ENCODE peak calls at places on chromosome 13, in five cellular contexts. E is activated CD4-positive, CD25-positive, alpha-beta regulatory T cell; L is stimulated activated CD8-positive, alpha-beta memory T cell treated with anti-CD3 and anti-CD28 coated beads, Interleukin-4, amount 100 ng/mL, for 1 hour; F is activated CD4-positive, alpha-beta T cell treated with anti-CD3 and anti-CD28 coated beads for 1 hour; X is AG08396. Z is an unnamed sample.

GRCh38 chr13:74930402-74931165 is 551.4 kb downstream of the TBC1D4 start:
- DNase-seq in L (no peak), E (no peak), F (no peak), X (peak; percentile 18), Z (no peak)

GRCh38 chr13:109735567-109735966 is 50.8 kb downstream of the IRS2 start:
- DNase-seq in L (no peak), E (no peak), F (no peak), X (no peak), Z (no peak)

GRCh38 chr13:48068036-48068435 is 26.9 kb downstream of the MED4 start:
- DNase-seq in F (no peak), E (no peak), X (no peak), L (no peak), Z (no peak)

GRCh38 chr13:110689041-110689440 is 16.9 kb downstream of the CARS2 start:
- DNase-seq in L (no peak), F (no peak), E (no peak), X (no peak), Z (no peak)

GRCh38 chr13:36371185-36371584 is 25.0 kb upstream of the SPART start:
- DNase-seq in X (no peak), L (no peak), F (no peak), E (no peak), Z (no peak)

GRCh38 chr13:42354246-42355117 is 82.5 kb downstream of the AKAP11 start:
- DNase-seq in E (peak; percentile 9), L (no peak), F (peak; percentile 27), X (peak; percentile 9), Z (peak; percentile 8)

GRCh38 chr13:91729859-91730258 is 331.4 kb downstream of the GPC5 start:
- DNase-seq in F (no peak), L (no peak), E (no peak), X (no peak), Z (no peak)

GRCh38 chr13:51955281-51955771 is 55.9 kb downstream of the ATP7B start:
- DNase-seq in E (no peak), F (no peak), L (no peak), X (no peak), Z (no peak)

GRCh38 chr13:39451860-39452301 is 151.1 kb downstream of the LHFPL6 start:
- DNase-seq in L (no peak), E (no peak), F (no peak), X (no peak), Z (peak; percentile 63)

GRCh38 chr13:103002279-103002678 is 63.9 kb downstream of the SLC10A2 start:
- DNase-seq in X (no peak), F (no peak), L (no peak), E (no peak), Z (no peak)

GRCh38 chr13:44668707-44669106 is 92.6 kb upstream of the TSC22D1 start:
- DNase-seq in E (no peak), F (no peak), L (no peak), X (peak; percentile 30), Z (no peak)

GRCh38 chr13:112012705-112013085 is 54.3 kb upstream of the SOX1 start:
- DNase-seq in E (no peak), F (no peak), X (no peak), L (no peak), Z (no peak)

GRCh38 chr13:20525144-20525600 is 485 bp downstream of the CRYL1 start:
- DNase-seq in X (no peak), F (peak; percentile 10), L (no peak), E (no peak), Z (peak; percentile 22)

GRCh38 chr13:51532736-51533197 is 51.5 kb upstream of the WDFY2 start:
- DNase-seq in F (no peak), X (no peak), L (no peak), E (no peak), Z (no peak)

GRCh38 chr13:101917833-101918755 is 465.6 kb downstream of the ITGBL1 start:
- DNase-seq in E (no peak), X (peak; percentile 5), L (no peak), F (no peak), Z (no peak)

GRCh38 chr13:95656386-95657015 is 12.0 kb upstream of the DZIP1 start:
- DNase-seq in L (no peak), E (no peak), X (no peak), F (no peak), Z (no peak)

GRCh38 chr13:39317284-39317683 is 279.0 kb downstream of the NHLRC3 start:
- DNase-seq in L (no peak), E (no peak), X (peak; percentile 47), F (no peak), Z (no peak)

GRCh38 chr13:102699419-102699961 is 4.6 kb upstream of the METTL21C start:
- DNase-seq in X (no peak), E (no peak), F (no peak), L (no peak), Z (no peak)

GRCh38 chr13:110442946-110443632 is 118.4 kb downstream of the RAB20 start:
- DNase-seq in E (no peak), X (peak; percentile 45), F (no peak), L (no peak), Z (no peak)

GRCh38 chr13:93002071-93002470 is 224.5 kb upstream of the GPC6 start:
- DNase-seq in X (no peak), F (no peak), E (no peak), L (no peak), Z (no peak)

GRCh38 chr13:84481958-84482357 is 599.7 kb upstream of the SLITRK1 start:
- DNase-seq in E (no peak), L (no peak), X (peak; percentile 11), F (no peak), Z (no peak)

GRCh38 chr13:106755542-106755941 is 187.6 kb upstream of the ARGLU1 start:
- DNase-seq in X (no peak), L (no peak), F (no peak), E (no peak), Z (no peak)

GRCh38 chr13:96834626-96835025 is 159.7 kb downstream of the OXGR1 start:
- DNase-seq in L (no peak), F (no peak), X (no peak), E (no peak), Z (no peak)

GRCh38 chr13:25679936-25680335 is 308.2 kb downstream of the ATP8A2 start:
- DNase-seq in F (no peak), L (no peak), X (no peak), E (no peak), Z (no peak)

GRCh38 chr13:74931698-74932433 is 550.1 kb downstream of the TBC1D4 start:
- DNase-seq in X (no peak), L (no peak), E (no peak), F (no peak), Z (no peak)

GRCh38 chr13:44350775-44351504 is 22.7 kb upstream of the SERP2 start:
- DNase-seq in L (no peak), X (no peak), F (no peak), E (no peak), Z (no peak)